ENCODE peak calls at places on chromosomes 5 and 9, in five cellular contexts. One of them, this sample, is unnamed.
A peak's percentile ranks its signal among the peaks of the same experiment; 100 is the strongest.

GRCh38 chr5:31942546-31942945 is 231.6 kb downstream of the GOLPH3 start:
- DNase-seq in fibroblast of lung: peak; percentile 81
- DNase-seq in BE2C: no peak
- DNase-seq in fibroblast of mammary gland: no peak
- DNase-seq in nephron progenitor cell: no peak
- DNase-seq in this sample: no peak

GRCh38 chr5:169545762-169546161 is 37.8 kb upstream of the SPDL1 start:
- DNase-seq in fibroblast of lung: no peak
- DNase-seq in BE2C: no peak
- DNase-seq in fibroblast of mammary gland: peak; percentile 70
- DNase-seq in nephron progenitor cell: no peak
- DNase-seq in this sample: no peak

GRCh38 chr9:12351293-12351852 is 341.8 kb upstream of the TYRP1 start:
- DNase-seq in fibroblast of lung: no peak
- DNase-seq in BE2C: no peak
- DNase-seq in fibroblast of mammary gland: no peak
- DNase-seq in nephron progenitor cell: no peak
- DNase-seq in this sample: no peak

GRCh38 chr5:169416583-169417196 is 115.8 kb upstream of the SLIT3 start:
- DNase-seq in fibroblast of lung: peak; percentile 66
- DNase-seq in BE2C: no peak
- DNase-seq in fibroblast of mammary gland: peak; percentile 98
- DNase-seq in nephron progenitor cell: peak; percentile 57
- DNase-seq in this sample: no peak

GRCh38 chr5:95471922-95472321 is 80.8 kb downstream of the FAM81B start:
- DNase-seq in fibroblast of lung: peak; percentile 3
- DNase-seq in BE2C: no peak
- DNase-seq in fibroblast of mammary gland: peak; percentile 41
- DNase-seq in nephron progenitor cell: no peak
- DNase-seq in this sample: no peak

GRCh38 chr9:116939605-116940004 is 252.5 kb downstream of the TRIM32 start:
- DNase-seq in fibroblast of lung: peak; percentile 16
- DNase-seq in BE2C: no peak
- DNase-seq in fibroblast of mammary gland: no peak
- DNase-seq in nephron progenitor cell: no peak
- DNase-seq in this sample: no peak

GRCh38 chr5:41637869-41638268 is 127.5 kb upstream of the PLCXD3 start:
- DNase-seq in fibroblast of lung: peak; percentile 2
- DNase-seq in BE2C: no peak
- DNase-seq in fibroblast of mammary gland: no peak
- DNase-seq in nephron progenitor cell: no peak
- DNase-seq in this sample: no peak

GRCh38 chr9:93656426-93657222 is 80.2 kb downstream of the PHF2 start:
- DNase-seq in fibroblast of lung: no peak
- DNase-seq in BE2C: peak; percentile 4
- DNase-seq in fibroblast of mammary gland: no peak
- DNase-seq in nephron progenitor cell: no peak
- DNase-seq in this sample: no peak

GRCh38 chr5:71533614-71534013 is 53.5 kb upstream of the MCCC2 start:
- DNase-seq in fibroblast of lung: peak; percentile 48
- DNase-seq in BE2C: no peak
- DNase-seq in fibroblast of mammary gland: peak; percentile 58
- DNase-seq in nephron progenitor cell: no peak
- DNase-seq in this sample: no peak

GRCh38 chr9:5008206-5008605 is 23.1 kb downstream of the JAK2 start:
- DNase-seq in fibroblast of lung: no peak
- DNase-seq in BE2C: no peak
- DNase-seq in fibroblast of mammary gland: peak; percentile 10
- DNase-seq in nephron progenitor cell: no peak
- DNase-seq in this sample: no peak

GRCh38 chr5:138664276-138664943 is 88.8 kb upstream of the CTNNA1 start:
- DNase-seq in fibroblast of lung: peak; percentile 28
- DNase-seq in BE2C: no peak
- DNase-seq in fibroblast of mammary gland: peak; percentile 76
- DNase-seq in nephron progenitor cell: no peak
- DNase-seq in this sample: no peak

GRCh38 chr9:109986423-109987055 is 206.5 kb downstream of the PALM2AKAP2 start:
- DNase-seq in fibroblast of lung: peak; percentile 91
- DNase-seq in BE2C: no peak
- DNase-seq in fibroblast of mammary gland: peak; percentile 94
- DNase-seq in nephron progenitor cell: no peak
- DNase-seq in this sample: no peak

GRCh38 chr9:94174164-94174563 is 84.9 kb upstream of the ZNF169 start:
- DNase-seq in fibroblast of lung: no peak
- DNase-seq in BE2C: no peak
- DNase-seq in fibroblast of mammary gland: no peak
- DNase-seq in nephron progenitor cell: no peak
- DNase-seq in this sample: no peak

GRCh38 chr9:31519011-31519410 is 865.4 kb upstream of the ACO1 start:
- DNase-seq in fibroblast of lung: no peak
- DNase-seq in BE2C: no peak
- DNase-seq in fibroblast of mammary gland: no peak
- DNase-seq in nephron progenitor cell: peak; percentile 45
- DNase-seq in this sample: no peak

GRCh38 chr5:171840066-171840465 is 54.4 kb downstream of the SMIM23 start:
- DNase-seq in fibroblast of lung: no peak
- DNase-seq in BE2C: peak; percentile 38
- DNase-seq in fibroblast of mammary gland: no peak
- DNase-seq in nephron progenitor cell: no peak
- DNase-seq in this sample: no peak

GRCh38 chr5:35622974-35623373 is 5.3 kb downstream of the SPEF2 start:
- DNase-seq in fibroblast of lung: no peak
- DNase-seq in BE2C: no peak
- DNase-seq in fibroblast of mammary gland: no peak
- DNase-seq in nephron progenitor cell: no peak
- DNase-seq in this sample: no peak

GRCh38 chr5:174455301-174455700 is 269.1 kb upstream of the MSX2 start:
- DNase-seq in fibroblast of lung: no peak
- DNase-seq in BE2C: no peak
- DNase-seq in fibroblast of mammary gland: no peak
- DNase-seq in nephron progenitor cell: no peak
- DNase-seq in this sample: no peak

GRCh38 chr9:126533911-126534300 is 79.8 kb upstream of the LMX1B start:
- DNase-seq in fibroblast of lung: no peak
- DNase-seq in BE2C: no peak
- DNase-seq in fibroblast of mammary gland: no peak
- DNase-seq in nephron progenitor cell: no peak
- DNase-seq in this sample: no peak

GRCh38 chr5:154390096-154390495 is 55.7 kb upstream of the SAP30L start:
- DNase-seq in fibroblast of lung: peak; percentile 37
- DNase-seq in BE2C: no peak
- DNase-seq in fibroblast of mammary gland: no peak
- DNase-seq in nephron progenitor cell: no peak
- DNase-seq in this sample: no peak

GRCh38 chr5:68911840-68912690 is 181.7 kb upstream of the SLC30A5 start:
- DNase-seq in fibroblast of lung: peak; percentile 91
- DNase-seq in BE2C: no peak
- DNase-seq in fibroblast of mammary gland: peak; percentile 82
- DNase-seq in nephron progenitor cell: no peak
- DNase-seq in this sample: no peak

GRCh38 chr9:129177443-129177790 is 644 bp downstream of the IER5L start:
- DNase-seq in fibroblast of lung: no peak
- DNase-seq in BE2C: no peak
- DNase-seq in fibroblast of mammary gland: no peak
- DNase-seq in nephron progenitor cell: no peak
- DNase-seq in this sample: peak; percentile 44

GRCh38 chr5:136729901-136730355 is 364.6 kb upstream of the TRPC7 start:
- DNase-seq in fibroblast of lung: no peak
- DNase-seq in BE2C: no peak
- DNase-seq in fibroblast of mammary gland: peak; percentile 72
- DNase-seq in nephron progenitor cell: no peak
- DNase-seq in this sample: no peak

GRCh38 chr9:101176384-101176783 is 147.9 kb downstream of the PLPPR1 start:
- DNase-seq in fibroblast of lung: no peak
- DNase-seq in BE2C: peak; percentile 12
- DNase-seq in fibroblast of mammary gland: no peak
- DNase-seq in nephron progenitor cell: no peak
- DNase-seq in this sample: no peak

GRCh38 chr9:107999011-107999410 is 509.4 kb upstream of the KLF4 start:
- DNase-seq in fibroblast of lung: no peak
- DNase-seq in BE2C: no peak
- DNase-seq in fibroblast of mammary gland: no peak
- DNase-seq in nephron progenitor cell: peak; percentile 7
- DNase-seq in this sample: no peak

GRCh38 chr5:154344461-154344860 is 101.3 kb upstream of the SAP30L start:
- DNase-seq in fibroblast of lung: no peak
- DNase-seq in BE2C: no peak
- DNase-seq in fibroblast of mammary gland: no peak
- DNase-seq in nephron progenitor cell: no peak
- DNase-seq in this sample: no peak

GRCh38 chr9:136981588-136982231 is 1.1 kb upstream of the LCNL1 start:
- DNase-seq in fibroblast of lung: no peak
- DNase-seq in BE2C: peak; percentile 73
- DNase-seq in fibroblast of mammary gland: no peak
- DNase-seq in nephron progenitor cell: peak; percentile 7
- DNase-seq in this sample: no peak

GRCh38 chr9:31573561-31573960 is 810.9 kb upstream of the ACO1 start:
- DNase-seq in fibroblast of lung: no peak
- DNase-seq in BE2C: no peak
- DNase-seq in fibroblast of mammary gland: no peak
- DNase-seq in nephron progenitor cell: no peak
- DNase-seq in this sample: no peak

GRCh38 chr5:96468956-96469355 is 35.9 kb upstream of the PCSK1 start:
- DNase-seq in fibroblast of lung: no peak
- DNase-seq in BE2C: no peak
- DNase-seq in fibroblast of mammary gland: no peak
- DNase-seq in nephron progenitor cell: no peak
- DNase-seq in this sample: no peak

GRCh38 chr5:172906888-172907287 is 52.3 kb upstream of the RPL26L1 start:
- DNase-seq in fibroblast of lung: no peak
- DNase-seq in BE2C: no peak
- DNase-seq in fibroblast of mammary gland: no peak
- DNase-seq in nephron progenitor cell: no peak
- DNase-seq in this sample: no peak

GRCh38 chr5:153965102-153965645 is 73.5 kb downstream of the FAM114A2 start:
- DNase-seq in fibroblast of lung: peak; percentile 62
- DNase-seq in BE2C: peak; percentile 55
- DNase-seq in fibroblast of mammary gland: peak; percentile 60
- DNase-seq in nephron progenitor cell: peak; percentile 74
- DNase-seq in this sample: peak; percentile 73

GRCh38 chr9:132985489-132985888 is 7.0 kb downstream of the GFI1B start:
- DNase-seq in fibroblast of lung: no peak
- DNase-seq in BE2C: no peak
- DNase-seq in fibroblast of mammary gland: no peak
- DNase-seq in nephron progenitor cell: no peak
- DNase-seq in this sample: no peak
- TF ChIP-seq CTCF in fibroblast of lung: no peak
- TF ChIP-seq CTCF in BE2C: no peak
- TF ChIP-seq CTCF in fibroblast of mammary gland: no peak
- TF ChIP-seq CTCF in nephron progenitor cell: no peak
- TF ChIP-seq CTCF in this sample: no peak

GRCh38 chr9:81777514-81777913 is 88.2 kb upstream of the TLE1 start:
- DNase-seq in fibroblast of lung: no peak
- DNase-seq in BE2C: no peak
- DNase-seq in fibroblast of mammary gland: no peak
- DNase-seq in nephron progenitor cell: no peak
- DNase-seq in this sample: no peak
- TF ChIP-seq CTCF in fibroblast of lung: no peak
- TF ChIP-seq CTCF in BE2C: no peak
- TF ChIP-seq CTCF in fibroblast of mammary gland: no peak
- TF ChIP-seq CTCF in nephron progenitor cell: no peak
- TF ChIP-seq CTCF in this sample: no peak

GRCh38 chr5:109836280-109836679 is 146.6 kb downstream of the MAN2A1 start:
- DNase-seq in fibroblast of lung: no peak
- DNase-seq in BE2C: no peak
- DNase-seq in fibroblast of mammary gland: no peak
- DNase-seq in nephron progenitor cell: no peak
- DNase-seq in this sample: no peak
- TF ChIP-seq CTCF in fibroblast of lung: no peak
- TF ChIP-seq CTCF in BE2C: no peak
- TF ChIP-seq CTCF in fibroblast of mammary gland: no peak
- TF ChIP-seq CTCF in nephron progenitor cell: no peak
- TF ChIP-seq CTCF in this sample: no peak

GRCh38 chr5:119943148-119943547 is 313.8 kb downstream of the FAM170A start:
- DNase-seq in fibroblast of lung: peak; percentile 63
- DNase-seq in BE2C: no peak
- DNase-seq in fibroblast of mammary gland: peak; percentile 47
- DNase-seq in nephron progenitor cell: no peak
- DNase-seq in this sample: no peak
- TF ChIP-seq CTCF in fibroblast of lung: peak; percentile 29
- TF ChIP-seq CTCF in BE2C: no peak
- TF ChIP-seq CTCF in fibroblast of mammary gland: peak; percentile 34
- TF ChIP-seq CTCF in nephron progenitor cell: no peak
- TF ChIP-seq CTCF in this sample: no peak

GRCh38 chr9:83714316-83714715 is 6.6 kb upstream of the UBQLN1 start:
- DNase-seq in fibroblast of lung: peak; percentile 18
- DNase-seq in BE2C: no peak
- DNase-seq in fibroblast of mammary gland: no peak
- DNase-seq in nephron progenitor cell: no peak
- DNase-seq in this sample: no peak
- TF ChIP-seq CTCF in fibroblast of lung: peak; percentile 45
- TF ChIP-seq CTCF in BE2C: peak; percentile 38
- TF ChIP-seq CTCF in fibroblast of mammary gland: peak; percentile 42
- TF ChIP-seq CTCF in nephron progenitor cell: no peak
- TF ChIP-seq CTCF in this sample: peak; percentile 47

DNA sequence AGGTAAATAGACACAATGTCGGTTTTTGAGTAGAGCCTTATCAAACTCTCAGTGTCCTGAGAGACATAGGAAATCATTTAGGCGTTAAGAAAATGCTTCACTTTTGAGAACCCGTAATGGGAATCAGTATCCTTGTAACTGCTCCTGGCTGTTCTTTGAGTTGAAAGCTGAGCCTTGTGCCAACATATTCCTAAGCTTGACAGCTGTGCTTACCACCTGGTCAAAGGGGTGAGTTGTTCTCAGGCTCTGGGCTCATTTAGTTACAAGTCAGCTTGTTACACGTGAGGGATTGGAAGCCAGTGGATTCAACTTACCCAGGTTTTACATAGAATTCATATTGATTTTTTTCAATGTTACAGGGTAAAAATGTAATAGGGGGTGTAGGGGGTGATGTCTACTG is 145.9 kb downstream of the GABRB2 start:
- DNase-seq in fibroblast of lung: no peak
- DNase-seq in BE2C: no peak
- DNase-seq in fibroblast of mammary gland: no peak
- DNase-seq in nephron progenitor cell: no peak
- DNase-seq in this sample: no peak
- TF ChIP-seq CTCF in fibroblast of lung: no peak
- TF ChIP-seq CTCF in BE2C: no peak
- TF ChIP-seq CTCF in fibroblast of mammary gland: no peak
- TF ChIP-seq CTCF in nephron progenitor cell: no peak
- TF ChIP-seq CTCF in this sample: no peak

DNA sequence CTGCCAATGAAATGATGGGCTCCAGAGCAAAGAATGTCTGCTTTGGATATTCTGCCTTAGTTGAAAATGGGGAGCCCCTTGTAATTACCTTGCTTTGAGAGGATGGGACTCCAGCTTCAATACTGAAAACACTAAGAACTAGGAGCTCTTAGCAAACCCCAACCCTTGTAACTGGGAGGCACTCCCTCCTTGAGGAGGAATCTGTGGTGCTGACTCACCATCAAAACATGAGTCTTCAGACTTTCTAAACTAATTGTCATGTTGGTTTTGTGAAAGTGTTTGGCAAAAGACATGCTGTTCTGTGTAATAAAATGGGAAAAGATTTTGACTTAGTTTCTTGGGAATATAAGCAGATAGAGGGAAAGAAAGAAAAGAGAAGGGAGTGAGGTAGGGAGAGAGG is 91.9 kb upstream of the PTPRD start:
- DNase-seq in fibroblast of lung: peak; percentile 20
- DNase-seq in BE2C: no peak
- DNase-seq in fibroblast of mammary gland: peak; percentile 34
- DNase-seq in nephron progenitor cell: no peak
- DNase-seq in this sample: no peak
- TF ChIP-seq CTCF in fibroblast of lung: no peak
- TF ChIP-seq CTCF in BE2C: no peak
- TF ChIP-seq CTCF in fibroblast of mammary gland: no peak
- TF ChIP-seq CTCF in nephron progenitor cell: no peak
- TF ChIP-seq CTCF in this sample: no peak

GRCh38 chr5:73437126-73438047 is 11.2 kb downstream of the FOXD1 start:
- DNase-seq in fibroblast of lung: peak; percentile 77
- DNase-seq in BE2C: peak; percentile 65
- DNase-seq in fibroblast of mammary gland: no peak
- DNase-seq in nephron progenitor cell: peak; percentile 77
- DNase-seq in this sample: peak; percentile 72
- TF ChIP-seq CTCF in fibroblast of lung: peak; percentile 52
- TF ChIP-seq CTCF in BE2C: peak; percentile 49
- TF ChIP-seq CTCF in fibroblast of mammary gland: no peak
- TF ChIP-seq CTCF in nephron progenitor cell: peak; percentile 46
- TF ChIP-seq CTCF in this sample: no peak

This sample was measured in endothelial cell.